ENCODE peak calls at places on chromosome 18, in eight cellular contexts. C, Q, L, T, I, X, U and G are unnamed samples.

GRCh38 chr18:45920367-45920766 is 46.8 kb downstream of the EPG5 start:
- DNase-seq in Q (peak), L (peak), C (no peak), U (no peak), T (peak), I (no peak), X (no peak), G (peak)

GRCh38 chr18:50619833-50620232 is 59.9 kb downstream of the MAPK4 start:
- DNase-seq in C (no peak), X (no peak), Q (no peak), I (no peak), T (no peak), L (no peak), U (no peak), G (no peak)

GRCh38 chr18:73908323-73908722 is 239.3 kb downstream of the FBXO15 start:
- DNase-seq in T (peak), U (no peak), L (no peak), C (peak), Q (peak), X (peak), I (peak), G (no peak)

GRCh38 chr18:10444314-10445006 is 10.0 kb upstream of the APCDD1 start:
- DNase-seq in T (no peak), C (no peak), I (no peak), L (no peak), U (no peak), Q (no peak), X (no peak), G (no peak)

GRCh38 chr18:8893628-8894231 is 188.4 kb downstream of the MTCL1 start:
- DNase-seq in L (no peak), X (no peak), Q (no peak), C (no peak), U (no peak), T (no peak), I (no peak), G (no peak)

GRCh38 chr18:74499633-74500032 is 3.5 kb downstream of the CNDP2 start:
- DNase-seq in U (peak), L (peak), C (no peak), T (peak), X (peak), Q (peak), I (peak), G (peak)

GRCh38 chr18:79393626-79394401 is 1.9 kb upstream of the NFATC1 start:
- DNase-seq in L (peak), U (no peak), Q (peak), C (no peak), T (peak), X (peak), I (peak), G (peak)

GRCh38 chr18:45014047-45014501 is 333.4 kb downstream of the SETBP1 start:
- DNase-seq in U (no peak), L (no peak), Q (no peak), C (no peak), X (no peak), T (peak), I (peak), G (peak)

GRCh38 chr18:43932140-43932539 is 654.9 kb upstream of the SYT4 start:
- DNase-seq in U (no peak), T (no peak), Q (no peak), I (no peak), C (no peak), L (no peak), X (no peak), G (no peak)

GRCh38 chr18:78032574-78032973 is 782.9 kb downstream of the GALR1 start:
- DNase-seq in Q (no peak), C (no peak), X (no peak), U (no peak), T (no peak), L (no peak), I (no peak), G (no peak)

GRCh38 chr18:43572165-43572564 is 294.9 kb upstream of the SYT4 start:
- DNase-seq in L (no peak), I (no peak), T (no peak), Q (no peak), U (no peak), X (no peak), C (no peak), G (no peak)

GRCh38 chr18:59616501-59616900 is 80.7 kb downstream of the CCBE1 start:
- DNase-seq in Q (no peak), U (no peak), T (no peak), X (no peak), C (no peak), I (no peak), L (no peak), G (no peak)

GRCh38 chr18:3397786-3398185 is 52.2 kb upstream of the TGIF1 start:
- DNase-seq in C (no peak), T (no peak), U (no peak), I (no peak), L (no peak), X (no peak), Q (no peak), G (no peak)

GRCh38 chr18:44920441-44920840 is 239.8 kb downstream of the SETBP1 start:
- DNase-seq in I (no peak), C (no peak), Q (no peak), U (no peak), L (no peak), T (no peak), X (no peak), G (no peak)

GRCh38 chr18:34734048-34734447 is 23.9 kb downstream of the DTNA start:
- DNase-seq in T (no peak), X (no peak), C (no peak), L (no peak), U (no peak), Q (no peak), I (no peak), G (no peak)

GRCh38 chr18:2967357-2967756 is 45.6 kb downstream of the LPIN2 start:
- DNase-seq in X (peak), C (no peak), U (no peak), Q (no peak), I (no peak), L (no peak), T (no peak), G (no peak)

GRCh38 chr18:67104700-67105284 is 411.7 kb downstream of the DSEL start:
- DNase-seq in U (no peak), T (peak), Q (peak), L (peak), I (peak), C (peak), X (peak), G (peak)

GRCh38 chr18:58822944-58823343 is 41.7 kb upstream of the ZNF532 start:
- DNase-seq in X (no peak), Q (no peak), C (no peak), L (no peak), T (no peak), U (no peak), I (no peak), G (no peak)

GRCh38 chr18:3747176-3747973 is 297.4 kb downstream of the TGIF1 start:
- DNase-seq in C (no peak), Q (no peak), L (no peak), I (no peak), X (no peak), T (no peak), U (no peak), G (no peak)